ENCODE peak calls at places on chromosomes 16 and 17, in seven cellular contexts. One of them, this sample, is unnamed.

GRCh38 chr17:4833941-4834501 is 881 bp downstream of the MINK1 start:
- DNase-seq in stomach: no peak
- DNase-seq in kidney epithelial cell: no peak
- DNase-seq in suprapubic skin: no peak
- DNase-seq in progenitor cell of endocrine pancreas: no peak
- DNase-seq in bronchial epithelial cell: no peak
- DNase-seq in RWPE1: no peak
- DNase-seq in this sample: peak; percentile 47

GRCh38 chr17:7685533-7686220 is 1.6 kb downstream of the TP53 start:
- DNase-seq in stomach: peak; percentile 93
- DNase-seq in kidney epithelial cell: peak; percentile 70
- DNase-seq in suprapubic skin: peak; percentile 96
- DNase-seq in progenitor cell of endocrine pancreas: peak; percentile 80
- DNase-seq in bronchial epithelial cell: peak; percentile 81
- DNase-seq in RWPE1: peak; percentile 89
- DNase-seq in this sample: peak; percentile 96

GRCh38 chr16:88731699-88732098 is 25.4 kb downstream of the CTU2 start:
- DNase-seq in stomach: no peak
- DNase-seq in kidney epithelial cell: no peak
- DNase-seq in suprapubic skin: no peak
- DNase-seq in progenitor cell of endocrine pancreas: no peak
- DNase-seq in bronchial epithelial cell: no peak
- DNase-seq in RWPE1: peak; percentile 69
- DNase-seq in this sample: no peak

GRCh38 chr17:73288534-73289302 is 23.1 kb downstream of the CDC42EP4 start:
- DNase-seq in stomach: peak; percentile 80
- DNase-seq in kidney epithelial cell: no peak
- DNase-seq in suprapubic skin: no peak
- DNase-seq in progenitor cell of endocrine pancreas: no peak
- DNase-seq in bronchial epithelial cell: no peak
- DNase-seq in RWPE1: no peak
- DNase-seq in this sample: peak; percentile 72

GRCh38 chr16:9072806-9073341 is 18.6 kb upstream of the HAPSTR1 start:
- DNase-seq in stomach: no peak
- DNase-seq in kidney epithelial cell: no peak
- DNase-seq in suprapubic skin: no peak
- DNase-seq in progenitor cell of endocrine pancreas: no peak
- DNase-seq in bronchial epithelial cell: peak; percentile 94
- DNase-seq in RWPE1: peak; percentile 42
- DNase-seq in this sample: no peak

GRCh38 chr16:13438064-13438463 is 481.9 kb upstream of the ERCC4 start:
- DNase-seq in stomach: no peak
- DNase-seq in kidney epithelial cell: no peak
- DNase-seq in suprapubic skin: no peak
- DNase-seq in progenitor cell of endocrine pancreas: no peak
- DNase-seq in bronchial epithelial cell: no peak
- DNase-seq in RWPE1: no peak
- DNase-seq in this sample: no peak

GRCh38 chr16:74025-74424 is 1.6 kb upstream of the RHBDF1 start:
- DNase-seq in stomach: no peak
- DNase-seq in kidney epithelial cell: no peak
- DNase-seq in suprapubic skin: no peak
- DNase-seq in progenitor cell of endocrine pancreas: no peak
- DNase-seq in bronchial epithelial cell: no peak
- DNase-seq in RWPE1: no peak
- DNase-seq in this sample: no peak

GRCh38 chr16:53094013-53094630 is 39.3 kb downstream of the CHD9 start:
- DNase-seq in stomach: peak; percentile 82
- DNase-seq in kidney epithelial cell: no peak
- DNase-seq in suprapubic skin: peak; percentile 88
- DNase-seq in progenitor cell of endocrine pancreas: no peak
- DNase-seq in bronchial epithelial cell: peak; percentile 39
- DNase-seq in RWPE1: no peak
- DNase-seq in this sample: peak; percentile 90

GRCh38 chr16:31270795-31271194 is 11.0 kb downstream of the ITGAM start:
- DNase-seq in stomach: no peak
- DNase-seq in kidney epithelial cell: no peak
- DNase-seq in suprapubic skin: no peak
- DNase-seq in progenitor cell of endocrine pancreas: no peak
- DNase-seq in bronchial epithelial cell: no peak
- DNase-seq in RWPE1: no peak
- DNase-seq in this sample: no peak

GRCh38 chr17:57995076-57995956 is 7.3 kb upstream of the VEZF1 start:
- DNase-seq in stomach: peak; percentile 66
- DNase-seq in kidney epithelial cell: no peak
- DNase-seq in suprapubic skin: peak; percentile 71
- DNase-seq in progenitor cell of endocrine pancreas: peak; percentile 27
- DNase-seq in bronchial epithelial cell: peak; percentile 59
- DNase-seq in RWPE1: peak; percentile 69
- DNase-seq in this sample: peak; percentile 66

GRCh38 chr16:89581861-89582563 is 6.5 kb downstream of the CPNE7 start:
- DNase-seq in stomach: peak; percentile 80
- DNase-seq in kidney epithelial cell: no peak
- DNase-seq in suprapubic skin: no peak
- DNase-seq in progenitor cell of endocrine pancreas: no peak
- DNase-seq in bronchial epithelial cell: peak; percentile 48
- DNase-seq in RWPE1: no peak
- DNase-seq in this sample: peak; percentile 43

GRCh38 chr16:16075463-16076399 is 126.3 kb downstream of the ABCC1 start:
- DNase-seq in stomach: peak; percentile 46
- DNase-seq in kidney epithelial cell: no peak
- DNase-seq in suprapubic skin: peak; percentile 81
- DNase-seq in progenitor cell of endocrine pancreas: no peak
- DNase-seq in bronchial epithelial cell: no peak
- DNase-seq in RWPE1: no peak
- DNase-seq in this sample: peak; percentile 39

GRCh38 chr17:33509331-33509730 is 216.2 kb upstream of the ASIC2 start:
- DNase-seq in stomach: no peak
- DNase-seq in kidney epithelial cell: no peak
- DNase-seq in suprapubic skin: no peak
- DNase-seq in progenitor cell of endocrine pancreas: no peak
- DNase-seq in bronchial epithelial cell: no peak
- DNase-seq in RWPE1: no peak
- DNase-seq in this sample: no peak

GRCh38 chr16:72210571-72210970 is 38.6 kb upstream of the PMFBP1 start:
- DNase-seq in stomach: no peak
- DNase-seq in kidney epithelial cell: no peak
- DNase-seq in suprapubic skin: no peak
- DNase-seq in progenitor cell of endocrine pancreas: no peak
- DNase-seq in bronchial epithelial cell: no peak
- DNase-seq in RWPE1: no peak
- DNase-seq in this sample: no peak

GRCh38 chr16:87416826-87417471 is 24.8 kb downstream of the MAP1LC3B start:
- DNase-seq in stomach: no peak
- DNase-seq in kidney epithelial cell: no peak
- DNase-seq in suprapubic skin: no peak
- DNase-seq in progenitor cell of endocrine pancreas: no peak
- DNase-seq in bronchial epithelial cell: peak; percentile 32
- DNase-seq in RWPE1: no peak
- DNase-seq in this sample: peak; percentile 42

GRCh38 chr16:90031931-90032663 is 12.8 kb upstream of the DBNDD1 start:
- DNase-seq in stomach: no peak
- DNase-seq in kidney epithelial cell: no peak
- DNase-seq in suprapubic skin: no peak
- DNase-seq in progenitor cell of endocrine pancreas: no peak
- DNase-seq in bronchial epithelial cell: no peak
- DNase-seq in RWPE1: no peak
- DNase-seq in this sample: no peak

GRCh38 chr17:5560361-5560988 is 23.8 kb downstream of the NLRP1 start:
- DNase-seq in stomach: no peak
- DNase-seq in kidney epithelial cell: no peak
- DNase-seq in suprapubic skin: peak; percentile 26
- DNase-seq in progenitor cell of endocrine pancreas: no peak
- DNase-seq in bronchial epithelial cell: no peak
- DNase-seq in RWPE1: no peak
- DNase-seq in this sample: no peak

GRCh38 chr17:40340880-40341807 is 23.4 kb downstream of the GJD3 start:
- DNase-seq in stomach: peak; percentile 90
- DNase-seq in kidney epithelial cell: no peak
- DNase-seq in suprapubic skin: peak; percentile 96
- DNase-seq in progenitor cell of endocrine pancreas: peak; percentile 81
- DNase-seq in bronchial epithelial cell: peak; percentile 58
- DNase-seq in RWPE1: peak; percentile 68
- DNase-seq in this sample: peak; percentile 94
- TF ChIP-seq CTCF in stomach: no peak
- TF ChIP-seq CTCF in kidney epithelial cell: peak; percentile 34
- TF ChIP-seq CTCF in suprapubic skin: no peak
- TF ChIP-seq CTCF in progenitor cell of endocrine pancreas: peak; percentile 37
- TF ChIP-seq CTCF in bronchial epithelial cell: peak; percentile 10
- TF ChIP-seq CTCF in RWPE1: no peak
- TF ChIP-seq CTCF in this sample: no peak

GRCh38 chr17:47720754-47721533 is 12.1 kb upstream of the TBX21 start:
- DNase-seq in stomach: no peak
- DNase-seq in kidney epithelial cell: no peak
- DNase-seq in suprapubic skin: no peak
- DNase-seq in progenitor cell of endocrine pancreas: no peak
- DNase-seq in bronchial epithelial cell: peak; percentile 11
- DNase-seq in RWPE1: no peak
- DNase-seq in this sample: peak; percentile 28
- TF ChIP-seq CTCF in stomach: no peak
- TF ChIP-seq CTCF in kidney epithelial cell: peak; percentile 2
- TF ChIP-seq CTCF in suprapubic skin: no peak
- TF ChIP-seq CTCF in progenitor cell of endocrine pancreas: no peak
- TF ChIP-seq CTCF in bronchial epithelial cell: no peak
- TF ChIP-seq CTCF in RWPE1: no peak
- TF ChIP-seq CTCF in this sample: no peak

GRCh38 chr16:55499281-55499680 is 9.6 kb upstream of the LPCAT2 start:
- DNase-seq in stomach: no peak
- DNase-seq in kidney epithelial cell: no peak
- DNase-seq in suprapubic skin: peak; percentile 43
- DNase-seq in progenitor cell of endocrine pancreas: no peak
- DNase-seq in bronchial epithelial cell: no peak
- DNase-seq in RWPE1: no peak
- DNase-seq in this sample: no peak

GRCh38 chr16:55503726-55504553 is 4.9 kb upstream of the LPCAT2 start:
- DNase-seq in stomach: no peak
- DNase-seq in kidney epithelial cell: no peak
- DNase-seq in suprapubic skin: no peak
- DNase-seq in progenitor cell of endocrine pancreas: no peak
- DNase-seq in bronchial epithelial cell: no peak
- DNase-seq in RWPE1: no peak
- DNase-seq in this sample: no peak

GRCh38 chr16:55502801-55503366 is 6.0 kb upstream of the LPCAT2 start:
- DNase-seq in stomach: peak; percentile 97
- DNase-seq in kidney epithelial cell: peak; percentile 59
- DNase-seq in suprapubic skin: peak; percentile 79
- DNase-seq in progenitor cell of endocrine pancreas: no peak
- DNase-seq in bronchial epithelial cell: no peak
- DNase-seq in RWPE1: peak; percentile 34
- DNase-seq in this sample: peak; percentile 93

GRCh38 chr16:55499951-55500350 is 8.9 kb upstream of the LPCAT2 start:
- DNase-seq in stomach: no peak
- DNase-seq in kidney epithelial cell: peak; percentile 94
- DNase-seq in suprapubic skin: peak; percentile 44
- DNase-seq in progenitor cell of endocrine pancreas: no peak
- DNase-seq in bronchial epithelial cell: peak; percentile 96
- DNase-seq in RWPE1: peak; percentile 78
- DNase-seq in this sample: no peak

GRCh38 chr16:55501549-55502322 is 7.1 kb upstream of the LPCAT2 start:
- DNase-seq in stomach: no peak
- DNase-seq in kidney epithelial cell: no peak
- DNase-seq in suprapubic skin: peak; percentile 58
- DNase-seq in progenitor cell of endocrine pancreas: no peak
- DNase-seq in bronchial epithelial cell: peak; percentile 45
- DNase-seq in RWPE1: peak; percentile 30
- DNase-seq in this sample: peak; percentile 35
- TF ChIP-seq CTCF in stomach: no peak
- TF ChIP-seq CTCF in kidney epithelial cell: peak; percentile 44
- TF ChIP-seq CTCF in suprapubic skin: no peak
- TF ChIP-seq CTCF in progenitor cell of endocrine pancreas: peak; percentile 23
- TF ChIP-seq CTCF in bronchial epithelial cell: peak; percentile 28
- TF ChIP-seq CTCF in RWPE1: no peak
- TF ChIP-seq CTCF in this sample: peak; percentile 20

GRCh38 chr17:76682306-76682705 is 28.5 kb downstream of the MXRA7 start:
- DNase-seq in stomach: no peak
- DNase-seq in kidney epithelial cell: no peak
- DNase-seq in suprapubic skin: no peak
- DNase-seq in progenitor cell of endocrine pancreas: no peak
- DNase-seq in bronchial epithelial cell: no peak
- DNase-seq in RWPE1: no peak
- DNase-seq in this sample: no peak

GRCh38 chr17:76684756-76685155 is 26.0 kb downstream of the MXRA7 start:
- DNase-seq in stomach: no peak
- DNase-seq in kidney epithelial cell: no peak
- DNase-seq in suprapubic skin: no peak
- DNase-seq in progenitor cell of endocrine pancreas: no peak
- DNase-seq in bronchial epithelial cell: no peak
- DNase-seq in RWPE1: no peak
- DNase-seq in this sample: no peak

GRCh38 chr17:76681222-76682137 is 29.3 kb downstream of the MXRA7 start:
- DNase-seq in stomach: peak; percentile 80
- DNase-seq in kidney epithelial cell: no peak
- DNase-seq in suprapubic skin: peak; percentile 59
- DNase-seq in progenitor cell of endocrine pancreas: peak; percentile 68
- DNase-seq in bronchial epithelial cell: peak; percentile 60
- DNase-seq in RWPE1: peak; percentile 51
- DNase-seq in this sample: peak; percentile 84

GRCh38 chr17:76683921-76684745 is 26.6 kb downstream of the MXRA7 start:
- DNase-seq in stomach: no peak
- DNase-seq in kidney epithelial cell: no peak
- DNase-seq in suprapubic skin: no peak
- DNase-seq in progenitor cell of endocrine pancreas: no peak
- DNase-seq in bronchial epithelial cell: no peak
- DNase-seq in RWPE1: no peak
- DNase-seq in this sample: no peak

GRCh38 chr17:76683011-76683755 is 27.6 kb downstream of the MXRA7 start:
- DNase-seq in stomach: no peak
- DNase-seq in kidney epithelial cell: no peak
- DNase-seq in suprapubic skin: no peak
- DNase-seq in progenitor cell of endocrine pancreas: no peak
- DNase-seq in bronchial epithelial cell: no peak
- DNase-seq in RWPE1: no peak
- DNase-seq in this sample: no peak
- TF ChIP-seq CTCF in stomach: no peak
- TF ChIP-seq CTCF in kidney epithelial cell: peak; percentile 6
- TF ChIP-seq CTCF in suprapubic skin: no peak
- TF ChIP-seq CTCF in progenitor cell of endocrine pancreas: no peak
- TF ChIP-seq CTCF in bronchial epithelial cell: no peak
- TF ChIP-seq CTCF in RWPE1: no peak
- TF ChIP-seq CTCF in this sample: no peak

GRCh38 chr17:56930739-56931337 is 17.0 kb upstream of the TRIM25 start:
- DNase-seq in stomach: no peak
- DNase-seq in kidney epithelial cell: no peak
- DNase-seq in suprapubic skin: no peak
- DNase-seq in progenitor cell of endocrine pancreas: no peak
- DNase-seq in bronchial epithelial cell: no peak
- DNase-seq in RWPE1: no peak
- DNase-seq in this sample: no peak
- TF ChIP-seq CTCF in stomach: no peak
- TF ChIP-seq CTCF in kidney epithelial cell: no peak
- TF ChIP-seq CTCF in suprapubic skin: no peak
- TF ChIP-seq CTCF in progenitor cell of endocrine pancreas: no peak
- TF ChIP-seq CTCF in bronchial epithelial cell: no peak
- TF ChIP-seq CTCF in RWPE1: no peak
- TF ChIP-seq CTCF in this sample: no peak